ENCODE peak calls at places on chromosomes 6 and 20, in four cellular contexts. One of them, this sample, is unnamed.

GRCh38 chr20:62308102-62308822 is 5.5 kb downstream of the ADRM1 start:
- DNase-seq in bronchial epithelial cell: peak
- DNase-seq in iPS DF 6.9: no peak
- DNase-seq in MV-4-11: no peak
- DNase-seq in this sample: no peak

GRCh38 chr6:100592929-100593328 is 128.2 kb upstream of the SIM1 start:
- DNase-seq in MV-4-11: no peak
- DNase-seq in iPS DF 6.9: no peak
- DNase-seq in bronchial epithelial cell: no peak
- DNase-seq in this sample: no peak

GRCh38 chr6:169232507-169232931 is 21.1 kb downstream of the THBS2 start:
- DNase-seq in bronchial epithelial cell: no peak
- DNase-seq in iPS DF 6.9: no peak
- DNase-seq in MV-4-11: no peak
- DNase-seq in this sample: no peak

GRCh38 chr20:41897708-41898107 is 279.5 kb upstream of the CHD6 start:
- DNase-seq in MV-4-11: no peak
- DNase-seq in bronchial epithelial cell: no peak
- DNase-seq in iPS DF 6.9: no peak
- DNase-seq in this sample: no peak

GRCh38 chr6:82015043-82015442 is 232.5 kb downstream of the IBTK start:
- DNase-seq in MV-4-11: peak
- DNase-seq in iPS DF 6.9: no peak
- DNase-seq in bronchial epithelial cell: peak
- DNase-seq in this sample: peak

GRCh38 chr20:11675920-11676617 is 241.6 kb upstream of the BTBD3 start:
- DNase-seq in iPS DF 6.9: no peak
- DNase-seq in bronchial epithelial cell: no peak
- DNase-seq in MV-4-11: no peak
- DNase-seq in this sample: no peak

GRCh38 chr6:393391-394221 is 2.1 kb downstream of the IRF4 start:
- DNase-seq in bronchial epithelial cell: no peak
- DNase-seq in iPS DF 6.9: no peak
- DNase-seq in MV-4-11: no peak
- DNase-seq in this sample: no peak

GRCh38 chr6:40755749-40756452 is 168.7 kb upstream of the LRFN2 start:
- DNase-seq in bronchial epithelial cell: no peak
- DNase-seq in MV-4-11: peak
- DNase-seq in iPS DF 6.9: no peak
- DNase-seq in this sample: no peak

GRCh38 chr6:110044093-110044492 is 66.0 kb downstream of the GPR6 start:
- DNase-seq in iPS DF 6.9: no peak
- DNase-seq in bronchial epithelial cell: peak
- DNase-seq in MV-4-11: no peak
- DNase-seq in this sample: no peak

GRCh38 chr6:127302728-127303675 is 36.3 kb downstream of the RNF146 start:
- DNase-seq in MV-4-11: peak
- DNase-seq in bronchial epithelial cell: peak
- DNase-seq in iPS DF 6.9: no peak
- DNase-seq in this sample: peak